ENCODE peak calls at places on chromosome 10, in nine cellular contexts. One of them, this sample, is unnamed.

GRCh38 chr10:103545771-103546281 is 52.3 kb downstream of the NEURL1 start:
- DNase-seq in astrocyte: no peak
- DNase-seq in body of pancreas: peak
- DNase-seq in cardiac muscle cell: no peak
- DNase-seq in psoas muscle: peak
- DNase-seq in tibial nerve: no peak
- DNase-seq in upper lobe of right lung: peak
- DNase-seq in H9: peak
- DNase-seq in mammary epithelial cell: no peak
- DNase-seq in this sample: no peak

GRCh38 chr10:35324196-35324595 is 12.1 kb upstream of the CCNY start:
- DNase-seq in astrocyte: peak
- DNase-seq in body of pancreas: no peak
- DNase-seq in cardiac muscle cell: no peak
- DNase-seq in psoas muscle: no peak
- DNase-seq in tibial nerve: no peak
- DNase-seq in upper lobe of right lung: no peak
- DNase-seq in H9: no peak
- DNase-seq in mammary epithelial cell: no peak
- DNase-seq in this sample: no peak

GRCh38 chr10:71698737-71699136 is 20.8 kb downstream of the C10orf105 start:
- DNase-seq in astrocyte: no peak
- DNase-seq in body of pancreas: no peak
- DNase-seq in cardiac muscle cell: no peak
- DNase-seq in psoas muscle: no peak
- DNase-seq in tibial nerve: no peak
- DNase-seq in upper lobe of right lung: no peak
- DNase-seq in H9: no peak
- DNase-seq in mammary epithelial cell: no peak
- DNase-seq in this sample: no peak

GRCh38 chr10:99872367-99873162 is 90.1 kb downstream of the ABCC2 start:
- DNase-seq in astrocyte: peak
- DNase-seq in body of pancreas: no peak
- DNase-seq in cardiac muscle cell: no peak
- DNase-seq in psoas muscle: no peak
- DNase-seq in tibial nerve: no peak
- DNase-seq in upper lobe of right lung: no peak
- DNase-seq in H9: no peak
- DNase-seq in mammary epithelial cell: peak
- DNase-seq in this sample: no peak

GRCh38 chr10:51302316-51302715 is 228.0 kb downstream of the PRKG1 start:
- DNase-seq in astrocyte: no peak
- DNase-seq in body of pancreas: no peak
- DNase-seq in cardiac muscle cell: no peak
- DNase-seq in psoas muscle: no peak
- DNase-seq in tibial nerve: no peak
- DNase-seq in upper lobe of right lung: no peak
- DNase-seq in H9: no peak
- DNase-seq in mammary epithelial cell: no peak
- DNase-seq in this sample: no peak

GRCh38 chr10:71270301-71270777 is 48.7 kb upstream of the SLC29A3 start:
- DNase-seq in astrocyte: peak
- DNase-seq in body of pancreas: peak
- DNase-seq in cardiac muscle cell: peak
- DNase-seq in psoas muscle: no peak
- DNase-seq in tibial nerve: no peak
- DNase-seq in upper lobe of right lung: no peak
- DNase-seq in H9: peak
- DNase-seq in mammary epithelial cell: peak
- DNase-seq in this sample: no peak

GRCh38 chr10:47159361-47160228 is 140.4 kb upstream of the GDF10 start:
- DNase-seq in astrocyte: no peak
- DNase-seq in body of pancreas: no peak
- DNase-seq in cardiac muscle cell: no peak
- DNase-seq in psoas muscle: no peak
- DNase-seq in tibial nerve: no peak
- DNase-seq in upper lobe of right lung: no peak
- DNase-seq in H9: no peak
- DNase-seq in mammary epithelial cell: no peak
- DNase-seq in this sample: no peak

GRCh38 chr10:61643316-61643751 is 19.4 kb upstream of the CABCOCO1 start:
- DNase-seq in astrocyte: peak
- DNase-seq in body of pancreas: no peak
- DNase-seq in cardiac muscle cell: no peak
- DNase-seq in psoas muscle: no peak
- DNase-seq in tibial nerve: no peak
- DNase-seq in upper lobe of right lung: no peak
- DNase-seq in H9: no peak
- DNase-seq in mammary epithelial cell: peak
- DNase-seq in this sample: no peak

GRCh38 chr10:323651-324293 is 188.5 kb downstream of the ZMYND11 start:
- DNase-seq in astrocyte: peak
- DNase-seq in body of pancreas: no peak
- DNase-seq in cardiac muscle cell: no peak
- DNase-seq in psoas muscle: peak
- DNase-seq in tibial nerve: peak
- DNase-seq in upper lobe of right lung: peak
- DNase-seq in H9: no peak
- DNase-seq in mammary epithelial cell: peak
- DNase-seq in this sample: peak

GRCh38 chr10:132492323-132493035 is 45.1 kb upstream of the INPP5A start:
- DNase-seq in astrocyte: no peak
- DNase-seq in body of pancreas: peak
- DNase-seq in cardiac muscle cell: no peak
- DNase-seq in psoas muscle: peak
- DNase-seq in tibial nerve: peak
- DNase-seq in upper lobe of right lung: peak
- DNase-seq in H9: peak
- DNase-seq in mammary epithelial cell: no peak
- DNase-seq in this sample: no peak

GRCh38 chr10:132542086-132542775 is 4.6 kb downstream of the INPP5A start:
- DNase-seq in astrocyte: no peak
- DNase-seq in body of pancreas: no peak
- DNase-seq in cardiac muscle cell: no peak
- DNase-seq in psoas muscle: peak
- DNase-seq in tibial nerve: no peak
- DNase-seq in upper lobe of right lung: no peak
- DNase-seq in H9: no peak
- DNase-seq in mammary epithelial cell: no peak
- DNase-seq in this sample: no peak

DNA sequence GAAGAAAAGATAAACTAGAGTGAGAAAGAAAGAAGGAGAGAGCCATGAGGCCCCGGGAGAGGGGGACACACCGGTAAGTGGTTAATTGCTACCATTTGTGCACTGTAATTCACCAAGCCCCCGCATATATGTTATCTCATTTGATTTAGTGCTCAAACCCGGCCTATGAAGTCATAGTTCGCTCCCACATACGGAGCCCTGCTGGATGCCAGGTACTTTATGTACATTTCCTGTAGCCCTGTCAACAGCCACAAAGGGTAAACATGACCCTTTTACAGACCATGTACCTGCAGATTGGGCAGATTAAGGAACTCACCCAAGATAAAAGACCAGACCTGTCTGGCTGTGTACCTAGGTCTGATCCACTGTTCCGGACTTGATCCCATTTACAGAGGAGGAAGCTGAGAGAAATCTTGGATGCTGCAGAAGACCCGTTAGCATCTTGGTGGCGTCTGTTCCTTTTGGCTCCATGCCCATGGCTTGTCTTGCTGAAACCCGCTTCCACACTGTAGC is 32.2 kb downstream of the FAM241B start:
- DNase-seq in astrocyte: no peak
- DNase-seq in body of pancreas: no peak
- DNase-seq in cardiac muscle cell: no peak
- DNase-seq in psoas muscle: peak
- DNase-seq in tibial nerve: no peak
- DNase-seq in upper lobe of right lung: no peak
- DNase-seq in H9: no peak
- DNase-seq in mammary epithelial cell: no peak
- DNase-seq in this sample: no peak
- H3K27ac ChIP-seq in astrocyte: no peak
- H3K27ac ChIP-seq in body of pancreas: no peak
- H3K27ac ChIP-seq in cardiac muscle cell: peak
- H3K27ac ChIP-seq in psoas muscle: no peak
- H3K27ac ChIP-seq in tibial nerve: no peak
- H3K27ac ChIP-seq in upper lobe of right lung: no peak
- H3K27ac ChIP-seq in H9: no peak
- H3K27ac ChIP-seq in mammary epithelial cell: no peak
- H3K27ac ChIP-seq in this sample: no peak

GRCh38 chr10:48606530-48607355 is 1.9 kb upstream of the ARHGAP22 start:
- DNase-seq in astrocyte: peak
- DNase-seq in body of pancreas: no peak
- DNase-seq in cardiac muscle cell: no peak
- DNase-seq in psoas muscle: peak
- DNase-seq in tibial nerve: no peak
- DNase-seq in upper lobe of right lung: no peak
- DNase-seq in H9: no peak
- DNase-seq in mammary epithelial cell: peak
- DNase-seq in this sample: peak

GRCh38 chr10:48608279-48608681 is 3.4 kb upstream of the ARHGAP22 start:
- DNase-seq in astrocyte: no peak
- DNase-seq in body of pancreas: peak
- DNase-seq in cardiac muscle cell: peak
- DNase-seq in psoas muscle: no peak
- DNase-seq in tibial nerve: no peak
- DNase-seq in upper lobe of right lung: no peak
- DNase-seq in H9: peak
- DNase-seq in mammary epithelial cell: peak
- DNase-seq in this sample: no peak

GRCh38 chr10:48608926-48609325 is 4.1 kb upstream of the ARHGAP22 start:
- DNase-seq in astrocyte: no peak
- DNase-seq in body of pancreas: no peak
- DNase-seq in cardiac muscle cell: no peak
- DNase-seq in psoas muscle: no peak
- DNase-seq in tibial nerve: no peak
- DNase-seq in upper lobe of right lung: no peak
- DNase-seq in H9: no peak
- DNase-seq in mammary epithelial cell: no peak
- DNase-seq in this sample: no peak

GRCh38 chr10:48605786-48606529 is 1.1 kb upstream of the ARHGAP22 start:
- DNase-seq in astrocyte: peak
- DNase-seq in body of pancreas: no peak
- DNase-seq in cardiac muscle cell: no peak
- DNase-seq in psoas muscle: no peak
- DNase-seq in tibial nerve: no peak
- DNase-seq in upper lobe of right lung: no peak
- DNase-seq in H9: no peak
- DNase-seq in mammary epithelial cell: peak
- DNase-seq in this sample: no peak

GRCh38 chr10:48607356-48608278 is 2.7 kb upstream of the ARHGAP22 start:
- DNase-seq in astrocyte: no peak
- DNase-seq in body of pancreas: no peak
- DNase-seq in cardiac muscle cell: no peak
- DNase-seq in psoas muscle: no peak
- DNase-seq in tibial nerve: no peak
- DNase-seq in upper lobe of right lung: no peak
- DNase-seq in H9: no peak
- DNase-seq in mammary epithelial cell: no peak
- DNase-seq in this sample: no peak
- H3K27ac ChIP-seq in astrocyte: peak
- H3K27ac ChIP-seq in body of pancreas: no peak
- H3K27ac ChIP-seq in cardiac muscle cell: no peak
- H3K27ac ChIP-seq in psoas muscle: no peak
- H3K27ac ChIP-seq in tibial nerve: no peak
- H3K27ac ChIP-seq in upper lobe of right lung: no peak
- H3K27ac ChIP-seq in H9: no peak
- H3K27ac ChIP-seq in mammary epithelial cell: no peak
- H3K27ac ChIP-seq in this sample: peak

DNA sequence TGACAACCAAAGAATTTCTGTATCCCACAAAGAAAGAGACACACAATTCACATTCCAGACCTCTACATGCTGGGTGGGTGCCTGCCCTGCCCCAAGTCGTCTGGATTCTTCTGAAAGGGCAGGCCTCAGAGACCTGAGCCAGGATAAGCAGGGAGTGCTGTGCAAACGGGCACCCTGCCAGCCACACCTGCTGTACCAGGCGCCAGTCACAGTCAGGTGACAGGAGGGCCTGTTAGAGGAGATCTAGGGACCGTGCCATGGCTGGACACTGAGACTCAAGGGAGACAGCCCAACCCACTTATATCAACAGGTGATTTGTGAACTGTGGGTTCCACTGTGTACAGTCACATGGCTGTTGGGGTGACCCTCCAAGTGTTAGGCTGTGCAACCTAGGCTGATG is 103.1 kb upstream of the AFAP1L2 start:
- DNase-seq in astrocyte: peak
- DNase-seq in body of pancreas: peak
- DNase-seq in cardiac muscle cell: no peak
- DNase-seq in psoas muscle: no peak
- DNase-seq in tibial nerve: peak
- DNase-seq in upper lobe of right lung: peak
- DNase-seq in H9: no peak
- DNase-seq in mammary epithelial cell: peak
- DNase-seq in this sample: peak
- H3K27ac ChIP-seq in astrocyte: peak
- H3K27ac ChIP-seq in body of pancreas: peak
- H3K27ac ChIP-seq in cardiac muscle cell: peak
- H3K27ac ChIP-seq in psoas muscle: no peak
- H3K27ac ChIP-seq in tibial nerve: peak
- H3K27ac ChIP-seq in upper lobe of right lung: peak
- H3K27ac ChIP-seq in H9: no peak
- H3K27ac ChIP-seq in mammary epithelial cell: no peak
- H3K27ac ChIP-seq in this sample: peak

GRCh38 chr10:49082767-49083166 is 32.6 kb downstream of the VSTM4 start:
- DNase-seq in astrocyte: no peak
- DNase-seq in body of pancreas: no peak
- DNase-seq in cardiac muscle cell: no peak
- DNase-seq in psoas muscle: no peak
- DNase-seq in tibial nerve: no peak
- DNase-seq in upper lobe of right lung: no peak
- DNase-seq in H9: no peak
- DNase-seq in mammary epithelial cell: no peak
- DNase-seq in this sample: no peak
- H3K27ac ChIP-seq in astrocyte: no peak
- H3K27ac ChIP-seq in body of pancreas: no peak
- H3K27ac ChIP-seq in cardiac muscle cell: no peak
- H3K27ac ChIP-seq in psoas muscle: no peak
- H3K27ac ChIP-seq in tibial nerve: no peak
- H3K27ac ChIP-seq in upper lobe of right lung: no peak
- H3K27ac ChIP-seq in H9: no peak
- H3K27ac ChIP-seq in mammary epithelial cell: no peak
- H3K27ac ChIP-seq in this sample: no peak

GRCh38 chr10:69181433-69181832 is 1.4 kb downstream of the SUPV3L1 start:
- DNase-seq in astrocyte: no peak
- DNase-seq in body of pancreas: no peak
- DNase-seq in cardiac muscle cell: no peak
- DNase-seq in psoas muscle: no peak
- DNase-seq in tibial nerve: no peak
- DNase-seq in upper lobe of right lung: no peak
- DNase-seq in H9: no peak
- DNase-seq in mammary epithelial cell: peak
- DNase-seq in this sample: no peak
- H3K27ac ChIP-seq in astrocyte: no peak
- H3K27ac ChIP-seq in body of pancreas: no peak
- H3K27ac ChIP-seq in cardiac muscle cell: no peak
- H3K27ac ChIP-seq in psoas muscle: peak
- H3K27ac ChIP-seq in tibial nerve: no peak
- H3K27ac ChIP-seq in upper lobe of right lung: no peak
- H3K27ac ChIP-seq in H9: no peak
- H3K27ac ChIP-seq in mammary epithelial cell: peak
- H3K27ac ChIP-seq in this sample: peak

This sample was measured in epithelial cell of prostate.